ENCODE peak calls at places on chromosomes 12 and 14, in seven cellular contexts. Y, O, G, P, K, U and T are unnamed samples.

GRCh38 chr12:104623920-104624319 is 167.2 kb downstream of the CHST11 start:
- DNase-seq in U (no peak), K (no peak), O (no peak), Y (no peak), P (no peak), G (no peak), T (no peak)

GRCh38 chr12:94140556-94140955 is 7.8 kb upstream of the PLXNC1 start:
- DNase-seq in G (no peak), P (peak; percentile 58), O (peak; percentile 54), K (peak; percentile 36), U (no peak), Y (peak; percentile 28), T (no peak)

GRCh38 chr14:59275668-59276067 is 87.2 kb downstream of the DAAM1 start:
- DNase-seq in Y (no peak), U (no peak), G (no peak), K (no peak), P (no peak), O (no peak), T (no peak)

GRCh38 chr14:100292776-100293461 is 13.3 kb downstream of the SLC25A29 start:
- DNase-seq in P (peak; percentile 17), Y (no peak), O (no peak), K (peak; percentile 5), G (no peak), U (peak; percentile 64), T (peak; percentile 19)

GRCh38 chr14:68214431-68214830 is 394.9 kb downstream of the RAD51B start:
- DNase-seq in G (no peak), Y (no peak), U (no peak), O (no peak), K (no peak), P (no peak), T (no peak)

GRCh38 chr12:71671816-71672215 is 7.7 kb downstream of the THAP2 start:
- DNase-seq in G (no peak), K (no peak), O (no peak), Y (no peak), U (no peak), P (no peak), T (no peak)

GRCh38 chr14:34993444-34993843 is 10.7 kb downstream of the SRP54 start:
- DNase-seq in U (no peak), O (no peak), P (no peak), G (no peak), K (no peak), Y (no peak), T (no peak)

GRCh38 chr12:47942327-47943230 is 20.8 kb upstream of the TMEM106C start:
- DNase-seq in O (peak; percentile 38), U (no peak), K (no peak), P (peak; percentile 86), Y (peak; percentile 55), G (peak; percentile 80), T (no peak)

GRCh38 chr14:51039285-51039684 is 55.6 kb downstream of the TRIM9 start:
- DNase-seq in U (no peak), K (no peak), Y (no peak), G (no peak), O (no peak), P (no peak), T (no peak)

DNA sequence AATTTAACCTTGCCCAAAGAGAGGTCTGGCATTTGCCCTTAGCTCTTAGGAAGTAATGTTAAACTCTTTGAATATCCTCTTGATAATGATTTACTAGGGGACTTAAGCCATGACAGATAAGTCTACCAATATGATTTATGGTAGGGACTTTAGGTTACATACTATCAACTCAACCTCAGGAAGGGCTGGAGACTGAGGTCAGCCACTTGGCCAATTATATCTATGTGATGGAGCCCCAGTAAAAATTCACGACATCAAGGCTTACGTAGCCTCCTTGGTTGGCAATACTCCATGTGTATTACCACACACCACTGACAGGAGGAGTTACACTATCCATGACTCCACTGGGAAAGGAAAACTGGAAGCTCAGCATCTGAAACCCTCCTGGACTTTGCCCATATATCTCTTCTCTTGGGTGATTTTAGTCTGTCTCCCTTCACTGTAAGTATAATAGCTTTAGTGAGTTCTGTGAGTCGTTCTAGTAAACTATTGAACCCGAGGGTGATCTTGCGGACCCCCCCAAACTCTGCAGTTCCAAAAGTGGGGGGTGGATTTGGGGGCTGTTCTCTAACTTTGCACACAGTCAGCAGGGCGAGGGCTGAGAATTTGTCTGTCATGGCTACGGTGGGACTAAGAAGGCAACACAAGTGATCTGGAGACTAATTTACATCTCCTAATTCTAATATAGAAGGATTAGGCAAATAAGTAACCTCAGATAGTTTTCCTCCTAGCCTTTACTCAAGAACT is 62.3 kb downstream of the R3HDM2 start:
- DNase-seq in G (no peak), Y (no peak), P (no peak), U (no peak), O (no peak), K (peak; percentile 16), T (no peak)
- TF ChIP-seq CTCF in G (no peak), Y (no peak), P (no peak), U (no peak), O (no peak), K (peak; percentile 18), T (no peak)

GRCh38 chr14:44961151-44961729 is 507 bp downstream of the KLHL28 start:
- DNase-seq in U (peak; percentile 80), K (peak; percentile 72), Y (peak; percentile 51), O (no peak), G (no peak), P (peak; percentile 23), T (peak; percentile 47)

GRCh38 chr14:44959538-44959937 is 2.2 kb downstream of the KLHL28 start:
- DNase-seq in O (no peak), U (no peak), G (no peak), Y (no peak), K (no peak), P (no peak), T (no peak)

GRCh38 chr14:44961730-44962572 is at the start of the genes KLHL28 and TOGARAM1:
- DNase-seq in P (peak; percentile 80), U (peak; percentile 99), O (peak; percentile 95), Y (peak; percentile 98), G (peak; percentile 100), K (peak; percentile 98), T (peak; percentile 99)

GRCh38 chr14:44960146-44960545 is 1.6 kb downstream of the KLHL28 start:
- DNase-seq in Y (no peak), G (no peak), P (no peak), K (no peak), O (no peak), U (no peak), T (no peak)

DNA sequence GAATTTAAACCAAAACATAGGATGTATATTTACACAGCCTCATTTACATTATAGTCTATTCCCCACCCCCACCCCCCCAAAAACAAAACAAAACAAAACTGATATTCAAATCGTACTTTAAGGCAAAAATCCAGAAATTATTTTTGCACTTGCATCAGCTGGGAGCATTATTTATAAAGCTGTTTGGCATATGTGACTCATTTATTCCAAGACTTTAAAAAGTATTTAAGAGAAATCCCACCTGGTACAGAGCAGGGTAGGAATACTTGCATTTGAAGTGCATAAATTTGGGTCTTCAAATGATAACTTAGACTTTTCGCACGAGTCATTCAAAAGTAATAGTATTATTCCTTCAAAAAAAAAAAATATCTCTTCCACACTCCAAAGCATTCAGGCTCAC is 1.1 kb downstream of the KLHL28 start:
- DNase-seq in O (no peak), Y (no peak), U (no peak), K (no peak), P (no peak), G (no peak), T (no peak)
- TF ChIP-seq POLR2AphosphoS5 in O (no peak), Y (no peak), U (no peak), K (no peak), P (no peak), G (no peak), T (no peak)

GRCh38 chr12:15982471-15982870 is 71.3 kb downstream of the DERA start:
- DNase-seq in K (no peak), U (no peak), Y (no peak), O (no peak), G (no peak), P (peak; percentile 44), T (no peak)
- TF ChIP-seq CTCF in K (no peak), U (no peak), Y (peak; percentile 28), O (peak; percentile 11), G (no peak), P (peak; percentile 70), T (no peak)

GRCh38 chr12:121232163-121232562 is 22.2 kb downstream of the P2RX4 start:
- DNase-seq in O (no peak), Y (no peak), P (no peak), K (no peak), G (no peak), U (no peak), T (no peak)

GRCh38 chr12:121233628-121234020 is 23.7 kb downstream of the P2RX4 start:
- DNase-seq in O (no peak), K (no peak), U (no peak), Y (no peak), G (no peak), P (no peak), T (no peak)

GRCh38 chr12:121228919-121229650 is 19.2 kb downstream of the P2RX4 start:
- DNase-seq in K (no peak), P (peak; percentile 20), O (no peak), U (no peak), G (no peak), Y (no peak), T (no peak)

GRCh38 chr12:121232977-121233627 is 23.2 kb downstream of the P2RX4 start:
- DNase-seq in K (no peak), O (no peak), G (no peak), Y (no peak), P (no peak), U (no peak), T (no peak)

DNA sequence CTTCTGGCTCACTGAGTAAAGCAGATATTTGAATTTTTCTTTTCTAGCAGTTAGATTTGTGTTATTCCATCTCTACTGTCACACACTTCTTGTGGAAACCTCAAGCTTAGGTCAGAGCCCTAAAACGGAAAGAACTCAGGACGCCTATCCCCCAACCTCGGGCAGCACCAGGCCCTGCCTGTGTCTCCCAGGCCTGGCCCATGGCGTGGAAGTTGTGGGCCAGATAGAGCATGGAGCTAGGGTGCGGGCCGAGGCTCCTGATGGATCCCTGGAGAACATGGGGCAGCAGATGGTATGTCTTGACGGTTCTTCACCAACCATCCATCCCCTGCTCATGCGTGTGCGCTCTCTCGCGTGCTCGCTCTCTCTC is 20.6 kb downstream of the P2RX4 start:
- DNase-seq in K (no peak), Y (no peak), U (no peak), G (no peak), O (no peak), P (no peak), T (no peak)
- TF ChIP-seq POLR2AphosphoS5 in K (no peak), Y (no peak), U (no peak), G (no peak), O (no peak), P (no peak), T (no peak)